ENCODE peak calls at places on chromosomes 6 and 20, in seven cellular contexts. One of them, this sample, is unnamed. For H3K4me1 and H3K9me3, the result is how much of the 10 kb centered on the place peaks cover.

GRCh38 chr6:89985744-89986493 is 91.7 kb downstream of the GJA10 start:
- DNase-seq in GM23248: peak
- DNase-seq in lower lobe of right lung: no peak
- DNase-seq in breast epithelium: no peak
- DNase-seq in uterus: no peak
- DNase-seq in neuronal stem cell: peak
- DNase-seq in fibroblast of lung: peak
- DNase-seq in this sample: no peak

GRCh38 chr6:32581275-32582095 is 8.2 kb downstream of the HLA-DRB1 start:
- DNase-seq in breast epithelium: no peak
- DNase-seq in fibroblast of lung: no peak
- DNase-seq in lower lobe of right lung: no peak
- DNase-seq in GM23248: no peak
- DNase-seq in uterus: no peak
- DNase-seq in neuronal stem cell: no peak
- DNase-seq in this sample: no peak

GRCh38 chr6:163659807-163660206 is 245.3 kb downstream of the QKI start:
- DNase-seq in lower lobe of right lung: no peak
- DNase-seq in breast epithelium: no peak
- DNase-seq in GM23248: no peak
- DNase-seq in neuronal stem cell: no peak
- DNase-seq in fibroblast of lung: no peak
- DNase-seq in uterus: no peak
- DNase-seq in this sample: no peak

GRCh38 chr6:116406678-116407345 is 36.1 kb downstream of the DSE start:
- DNase-seq in neuronal stem cell: no peak
- DNase-seq in lower lobe of right lung: no peak
- DNase-seq in GM23248: peak
- DNase-seq in uterus: no peak
- DNase-seq in fibroblast of lung: peak
- DNase-seq in breast epithelium: no peak
- DNase-seq in this sample: no peak

GRCh38 chr6:48068326-48069191 is 42.4 kb downstream of the PTCHD4 start:
- DNase-seq in neuronal stem cell: no peak
- DNase-seq in GM23248: peak
- DNase-seq in fibroblast of lung: peak
- DNase-seq in uterus: no peak
- DNase-seq in lower lobe of right lung: no peak
- DNase-seq in breast epithelium: no peak
- DNase-seq in this sample: no peak

GRCh38 chr6:130760006-130760405 is 67.2 kb upstream of the SMLR1 start:
- DNase-seq in lower lobe of right lung: no peak
- DNase-seq in neuronal stem cell: peak
- DNase-seq in fibroblast of lung: peak
- DNase-seq in uterus: no peak
- DNase-seq in breast epithelium: no peak
- DNase-seq in GM23248: peak
- DNase-seq in this sample: peak

GRCh38 chr20:37575884-37576283 is 48.2 kb upstream of the BLCAP start:
- DNase-seq in GM23248: no peak
- DNase-seq in uterus: no peak
- DNase-seq in lower lobe of right lung: no peak
- DNase-seq in fibroblast of lung: no peak
- DNase-seq in breast epithelium: no peak
- DNase-seq in neuronal stem cell: no peak
- DNase-seq in this sample: no peak

GRCh38 chr6:108872001-108872974 is 24.1 kb downstream of the ARMC2 start:
- DNase-seq in breast epithelium: no peak
- DNase-seq in fibroblast of lung: no peak
- DNase-seq in neuronal stem cell: peak
- DNase-seq in lower lobe of right lung: no peak
- DNase-seq in uterus: no peak
- DNase-seq in GM23248: no peak
- DNase-seq in this sample: no peak

GRCh38 chr6:95294047-95294446 is 283.3 kb upstream of the MANEA start:
- DNase-seq in GM23248: no peak
- DNase-seq in breast epithelium: no peak
- DNase-seq in neuronal stem cell: no peak
- DNase-seq in lower lobe of right lung: no peak
- DNase-seq in fibroblast of lung: no peak
- DNase-seq in uterus: no peak
- DNase-seq in this sample: no peak

GRCh38 chr6:13830803-13831202 is 16.4 kb upstream of the MCUR1 start:
- DNase-seq in uterus: no peak
- DNase-seq in lower lobe of right lung: no peak
- DNase-seq in neuronal stem cell: no peak
- DNase-seq in fibroblast of lung: no peak
- DNase-seq in GM23248: peak
- DNase-seq in breast epithelium: no peak
- DNase-seq in this sample: no peak

GRCh38 chr20:38131588-38132121 is 33.4 kb downstream of the TGM2 start:
- DNase-seq in neuronal stem cell: no peak
- DNase-seq in uterus: peak
- DNase-seq in GM23248: no peak
- DNase-seq in lower lobe of right lung: peak
- DNase-seq in fibroblast of lung: no peak
- DNase-seq in breast epithelium: no peak
- DNase-seq in this sample: no peak

GRCh38 chr20:20568604-20569205 is 143.7 kb downstream of the RALGAPA2 start:
- DNase-seq in fibroblast of lung: peak
- DNase-seq in uterus: no peak
- DNase-seq in breast epithelium: no peak
- DNase-seq in neuronal stem cell: peak
- DNase-seq in lower lobe of right lung: no peak
- DNase-seq in GM23248: peak
- DNase-seq in this sample: no peak

GRCh38 chr6:158353851-158354508 is 41.7 kb downstream of the TULP4 start:
- DNase-seq in GM23248: peak
- DNase-seq in fibroblast of lung: peak
- DNase-seq in breast epithelium: peak
- DNase-seq in uterus: no peak
- DNase-seq in neuronal stem cell: no peak
- DNase-seq in lower lobe of right lung: no peak
- DNase-seq in this sample: no peak

GRCh38 chr6:97427648-97428047 is 144.6 kb upstream of the MMS22L start:
- DNase-seq in GM23248: no peak
- DNase-seq in lower lobe of right lung: no peak
- DNase-seq in fibroblast of lung: no peak
- DNase-seq in uterus: no peak
- DNase-seq in neuronal stem cell: no peak
- DNase-seq in breast epithelium: no peak
- DNase-seq in this sample: no peak

DNA sequence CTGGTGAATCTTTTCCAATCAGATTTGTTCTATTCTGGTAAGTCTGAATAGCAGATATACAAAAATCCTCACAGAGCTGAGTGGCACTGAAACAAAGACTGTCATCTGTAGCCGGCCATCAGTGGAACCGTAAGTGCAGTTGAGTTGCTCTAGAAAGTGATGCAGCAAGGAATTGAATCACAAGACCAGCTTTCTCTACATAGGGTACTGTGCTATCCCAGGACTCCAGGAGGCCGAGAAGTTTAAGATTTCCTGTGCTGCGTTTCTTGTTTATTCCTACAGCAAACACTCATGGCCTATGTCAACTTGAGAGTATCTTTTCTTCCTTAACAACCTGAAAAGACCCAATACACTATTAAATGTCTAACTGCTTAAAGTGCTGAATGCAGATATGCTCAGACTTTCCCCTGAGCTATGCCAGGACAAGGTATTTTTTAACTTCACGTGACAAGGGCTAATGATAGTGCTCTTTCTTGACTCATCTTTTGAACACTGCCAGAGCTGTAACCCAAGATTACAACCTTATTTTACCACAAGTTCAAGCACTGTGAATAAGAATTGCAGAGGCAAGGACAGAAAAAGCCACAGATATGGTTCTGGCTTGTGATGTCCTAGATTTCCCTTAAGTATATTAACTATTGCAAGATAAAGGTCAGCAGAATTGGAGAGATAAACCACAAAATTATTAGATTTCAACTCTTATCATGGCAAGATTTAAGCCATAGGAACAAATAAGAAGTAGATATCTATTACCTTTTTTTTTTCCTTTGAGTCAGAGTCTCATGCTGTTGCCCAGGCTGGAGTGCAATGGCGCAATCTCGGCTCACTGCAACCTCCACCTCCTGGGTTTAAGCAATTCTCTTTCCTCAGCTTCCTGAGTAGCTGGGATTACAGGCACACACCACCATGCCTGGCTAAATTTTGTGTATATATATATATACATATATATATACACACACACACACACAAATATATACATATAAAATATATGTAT is 71.6 kb downstream of the GJA1 start:
- DNase-seq in lower lobe of right lung: no peak
- DNase-seq in fibroblast of lung: peak
- DNase-seq in GM23248: peak
- DNase-seq in neuronal stem cell: no peak
- DNase-seq in uterus: no peak
- DNase-seq in breast epithelium: no peak
- DNase-seq in this sample: no peak
- H3K4me1 ChIP-seq in lower lobe of right lung: under half
- H3K4me1 ChIP-seq in fibroblast of lung: under half
- H3K4me1 ChIP-seq in GM23248: under half
- H3K4me1 ChIP-seq in neuronal stem cell: under half
- H3K4me1 ChIP-seq in uterus: under half
- H3K4me1 ChIP-seq in breast epithelium: under half
- H3K4me1 ChIP-seq in this sample: under half

GRCh38 chr6:53165333-53165732 is 16.7 kb upstream of the GCM1 start:
- DNase-seq in breast epithelium: no peak
- DNase-seq in GM23248: peak
- DNase-seq in fibroblast of lung: peak
- DNase-seq in lower lobe of right lung: no peak
- DNase-seq in neuronal stem cell: no peak
- DNase-seq in uterus: no peak
- DNase-seq in this sample: no peak

GRCh38 chr6:53159558-53159957 is 10.9 kb upstream of the GCM1 start:
- DNase-seq in neuronal stem cell: no peak
- DNase-seq in lower lobe of right lung: no peak
- DNase-seq in breast epithelium: no peak
- DNase-seq in GM23248: peak
- DNase-seq in uterus: no peak
- DNase-seq in fibroblast of lung: no peak
- DNase-seq in this sample: no peak

GRCh38 chr6:53161481-53162009 is 12.9 kb upstream of the GCM1 start:
- DNase-seq in GM23248: peak
- DNase-seq in fibroblast of lung: peak
- DNase-seq in lower lobe of right lung: no peak
- DNase-seq in neuronal stem cell: no peak
- DNase-seq in uterus: no peak
- DNase-seq in breast epithelium: no peak
- DNase-seq in this sample: no peak
- H3K4me3 ChIP-seq in GM23248: no peak
- H3K4me3 ChIP-seq in fibroblast of lung: no peak
- H3K4me3 ChIP-seq in lower lobe of right lung: no peak
- H3K4me3 ChIP-seq in neuronal stem cell: no peak
- H3K4me3 ChIP-seq in uterus: no peak
- H3K4me3 ChIP-seq in breast epithelium: no peak
- H3K4me3 ChIP-seq in this sample: no peak

GRCh38 chr6:18048953-18049630 is 61.7 kb upstream of the KIF13A start:
- DNase-seq in fibroblast of lung: no peak
- DNase-seq in breast epithelium: no peak
- DNase-seq in GM23248: no peak
- DNase-seq in uterus: no peak
- DNase-seq in lower lobe of right lung: no peak
- DNase-seq in neuronal stem cell: no peak
- DNase-seq in this sample: no peak

GRCh38 chr6:18044108-18044783 is 56.8 kb upstream of the KIF13A start:
- DNase-seq in fibroblast of lung: no peak
- DNase-seq in breast epithelium: no peak
- DNase-seq in lower lobe of right lung: no peak
- DNase-seq in GM23248: no peak
- DNase-seq in uterus: no peak
- DNase-seq in neuronal stem cell: no peak
- DNase-seq in this sample: no peak

GRCh38 chr6:18042536-18043145 is 55.2 kb upstream of the KIF13A start:
- DNase-seq in breast epithelium: no peak
- DNase-seq in uterus: no peak
- DNase-seq in neuronal stem cell: no peak
- DNase-seq in fibroblast of lung: no peak
- DNase-seq in lower lobe of right lung: no peak
- DNase-seq in GM23248: no peak
- DNase-seq in this sample: no peak

GRCh38 chr6:18045507-18045906 is 58.1 kb upstream of the KIF13A start:
- DNase-seq in GM23248: no peak
- DNase-seq in breast epithelium: no peak
- DNase-seq in neuronal stem cell: no peak
- DNase-seq in lower lobe of right lung: no peak
- DNase-seq in fibroblast of lung: no peak
- DNase-seq in uterus: no peak
- DNase-seq in this sample: no peak

DNA sequence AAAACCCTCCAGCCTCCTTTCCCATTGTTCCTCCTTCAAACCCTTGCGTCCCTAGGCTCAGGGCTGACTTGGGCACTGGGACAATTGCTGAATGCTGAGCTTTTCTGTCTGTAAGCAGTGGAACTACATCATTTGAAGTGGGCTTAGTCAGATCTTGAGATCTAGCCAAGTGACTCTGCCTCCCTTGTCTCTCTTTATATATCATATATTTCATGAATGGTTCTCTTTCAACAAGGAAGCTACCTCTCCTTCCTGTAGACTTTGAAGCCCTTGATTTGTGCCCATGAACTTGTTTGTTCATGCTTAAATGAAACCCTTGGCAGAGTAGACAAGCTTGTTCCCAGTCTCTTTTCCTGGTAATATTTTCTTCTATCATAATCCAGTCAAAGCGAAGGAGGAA is 60.0 kb upstream of the KIF13A start:
- DNase-seq in breast epithelium: no peak
- DNase-seq in lower lobe of right lung: no peak
- DNase-seq in GM23248: peak
- DNase-seq in neuronal stem cell: no peak
- DNase-seq in uterus: no peak
- DNase-seq in fibroblast of lung: peak
- DNase-seq in this sample: no peak
- H3K9me3 ChIP-seq in breast epithelium: under half
- H3K9me3 ChIP-seq in lower lobe of right lung: under half
- H3K9me3 ChIP-seq in GM23248: under half
- H3K9me3 ChIP-seq in neuronal stem cell: under half
- H3K9me3 ChIP-seq in uterus: under half
- H3K9me3 ChIP-seq in fibroblast of lung: under half
- H3K9me3 ChIP-seq in this sample: under half

GRCh38 chr20:62118113-62119043 is 3.9 kb upstream of the LSM14B start:
- DNase-seq in breast epithelium: no peak
- DNase-seq in GM23248: no peak
- DNase-seq in uterus: no peak
- DNase-seq in lower lobe of right lung: no peak
- DNase-seq in fibroblast of lung: no peak
- DNase-seq in neuronal stem cell: no peak
- DNase-seq in this sample: no peak

GRCh38 chr20:62117362-62117646 is 5.0 kb upstream of the LSM14B start:
- DNase-seq in GM23248: peak
- DNase-seq in neuronal stem cell: no peak
- DNase-seq in fibroblast of lung: no peak
- DNase-seq in breast epithelium: no peak
- DNase-seq in uterus: no peak
- DNase-seq in lower lobe of right lung: no peak
- DNase-seq in this sample: no peak

GRCh38 chr20:62116558-62117361 is 5.5 kb upstream of the LSM14B start:
- DNase-seq in breast epithelium: no peak
- DNase-seq in uterus: no peak
- DNase-seq in lower lobe of right lung: no peak
- DNase-seq in fibroblast of lung: no peak
- DNase-seq in neuronal stem cell: no peak
- DNase-seq in GM23248: no peak
- DNase-seq in this sample: no peak

GRCh38 chr20:62119101-62119500 is 3.2 kb upstream of the LSM14B start:
- DNase-seq in GM23248: no peak
- DNase-seq in fibroblast of lung: no peak
- DNase-seq in lower lobe of right lung: no peak
- DNase-seq in uterus: no peak
- DNase-seq in breast epithelium: no peak
- DNase-seq in neuronal stem cell: no peak
- DNase-seq in this sample: no peak

GRCh38 chr20:62117658-62118057 is 4.6 kb upstream of the LSM14B start:
- DNase-seq in lower lobe of right lung: no peak
- DNase-seq in uterus: no peak
- DNase-seq in GM23248: no peak
- DNase-seq in fibroblast of lung: no peak
- DNase-seq in neuronal stem cell: no peak
- DNase-seq in breast epithelium: no peak
- DNase-seq in this sample: no peak
- H3K4me1 ChIP-seq in lower lobe of right lung: under half
- H3K4me1 ChIP-seq in uterus: under half
- H3K4me1 ChIP-seq in GM23248: under half
- H3K4me1 ChIP-seq in fibroblast of lung: under half
- H3K4me1 ChIP-seq in neuronal stem cell: under half
- H3K4me1 ChIP-seq in breast epithelium: under half
- H3K4me1 ChIP-seq in this sample: under half